ENCODE peak calls at places on chromosomes 4 and X, in five cellular contexts. L is endodermal cell; Z is foreskin fibroblast; S is EL; U is activated CD8-positive, alpha-beta memory T cell treated with anti-CD3 and anti-CD28 coated beads for 4 hours. P is an unnamed sample.

GRCh38 chrX:49166914-49167739 is 4.6 kb downstream of the MAGIX start:
- DNase-seq in L (peak), Z (peak), S (peak), U (peak), P (peak)

GRCh38 chrX:64204252-64204651 is 1.3 kb downstream of the AMER1 start:
- DNase-seq in L (peak), Z (no peak), S (peak), U (no peak), P (no peak)

GRCh38 chrX:74493806-74494205 is 72.5 kb downstream of the SLC16A2 start:
- DNase-seq in L (no peak), Z (no peak), S (no peak), U (no peak), P (no peak)

GRCh38 chrX:19673334-19674040 is 158.2 kb upstream of the MAP3K15 start:
- DNase-seq in L (no peak), Z (peak), S (peak), U (no peak), P (no peak)

GRCh38 chrX:101931104-101931493 is 728 bp downstream of the ZMAT1 start:
- DNase-seq in L (no peak), Z (no peak), S (peak), U (no peak), P (no peak)

GRCh38 chr4:123403205-123403604 is 6.6 kb downstream of the SPRY1 start:
- DNase-seq in L (no peak), Z (no peak), S (no peak), U (no peak), P (no peak)

GRCh38 chrX:46298821-46299220 is 246.4 kb downstream of the ZNF674 start:
- DNase-seq in L (no peak), Z (peak), S (peak), U (no peak), P (no peak)

GRCh38 chr4:83561381-83561780 is 25.5 kb downstream of the GPAT3 start:
- DNase-seq in L (no peak), Z (peak), S (peak), U (no peak), P (no peak)

GRCh38 chrX:43968347-43968746 is 4.8 kb downstream of the NDP start:
- DNase-seq in L (no peak), Z (no peak), S (no peak), U (no peak), P (no peak)

GRCh38 chr4:150181536-150181935 is 103.3 kb downstream of the DCLK2 start:
- DNase-seq in L (no peak), Z (no peak), S (peak), U (no peak), P (no peak)

GRCh38 chr4:25859429-25860148 is 3.2 kb downstream of the SEL1L3 start:
- DNase-seq in L (no peak), Z (no peak), S (no peak), U (no peak), P (peak)

GRCh38 chr4:86594559-86595425 is 677 bp downstream of the PTPN13 start:
- DNase-seq in L (peak), Z (peak), S (peak), U (no peak), P (peak)

GRCh38 chrX:115553171-115553570 is 7.8 kb upstream of the PLS3 start:
- DNase-seq in L (no peak), Z (no peak), S (no peak), U (no peak), P (no peak)

GRCh38 chr4:110005461-110006056 is 92.9 kb downstream of the EGF start:
- DNase-seq in L (no peak), Z (peak), S (peak), U (no peak), P (peak)

GRCh38 chr4:3323071-3323481 is 30.3 kb downstream of the RGS12 start:
- DNase-seq in L (peak), Z (no peak), S (no peak), U (no peak), P (no peak)

GRCh38 chrX:11214346-11215190 is 78.6 kb upstream of the AMELX start:
- DNase-seq in L (no peak), Z (no peak), S (no peak), U (no peak), P (no peak)

GRCh38 chrX:149504226-149504914 is 736 bp downstream of the IDS start:
- DNase-seq in L (peak), Z (no peak), S (peak), U (peak), P (peak)

GRCh38 chrX:109475174-109475891 is 6.6 kb downstream of the GUCY2F start:
- DNase-seq in L (peak), Z (peak), S (peak), U (no peak), P (no peak)

GRCh38 chr4:121822796-121823504 is 733 bp downstream of the CCNA2 start:
- DNase-seq in L (peak), Z (peak), S (peak), U (no peak), P (peak)

GRCh38 chr4:2135083-2135482 is 76.0 kb downstream of the NAT8L start:
- DNase-seq in L (no peak), Z (peak), S (peak), U (no peak), P (peak)

GRCh38 chrX:81259714-81260395 is 58.0 kb downstream of the SH3BGRL start:
- DNase-seq in L (no peak), Z (no peak), S (peak), U (no peak), P (no peak)

GRCh38 chr4:44978035-44978434 is 251.7 kb upstream of the GNPDA2 start:
- DNase-seq in L (no peak), Z (no peak), S (no peak), U (no peak), P (no peak)

GRCh38 chr4:97646997-97647396 is 496.3 kb downstream of the STPG2 start:
- DNase-seq in L (no peak), Z (no peak), S (no peak), U (no peak), P (no peak)

GRCh38 chrX:76454456-76454927 is 27.0 kb downstream of the MAGEE1 start:
- DNase-seq in L (peak), Z (no peak), S (peak), U (no peak), P (no peak)

GRCh38 chr4:147117400-147117799 is 171.7 kb upstream of the TTC29 start:
- DNase-seq in L (peak), Z (no peak), S (no peak), U (no peak), P (no peak)

GRCh38 chr4:78652282-78652876 is 100.8 kb downstream of the ANXA3 start:
- DNase-seq in L (no peak), Z (peak), S (no peak), U (no peak), P (no peak)

GRCh38 chrX:114581528-114582263 is 2.2 kb upstream of the HTR2C start:
- DNase-seq in L (peak), Z (no peak), S (no peak), U (no peak), P (no peak)

GRCh38 chr4:144787365-144788263 is 141.7 kb downstream of the HHIP start:
- DNase-seq in L (no peak), Z (peak), S (peak), U (no peak), P (no peak)

GRCh38 chr4:140448830-140449229 is 21.4 kb upstream of the CLGN start:
- DNase-seq in L (no peak), Z (no peak), S (no peak), U (no peak), P (no peak)

GRCh38 chrX:43953218-43953617 is 20.0 kb downstream of the NDP start:
- DNase-seq in L (no peak), Z (no peak), S (peak), U (no peak), P (no peak)

GRCh38 chrX:51641421-51642021 is 22.8 kb upstream of the CENPVL3 start:
- DNase-seq in L (peak), Z (peak), S (peak), U (no peak), P (no peak)

GRCh38 chr4:145760961-145761929 is 81.3 kb downstream of the C4orf51 start:
- DNase-seq in L (no peak), Z (no peak), S (no peak), U (no peak), P (no peak)

P was measured in KG1.